ENCODE peak calls at places on chromosomes 1 and 21, in nine cellular contexts. R is ovary, Y is body of pancreas, V is spleen, B is right lobe of liver, Z is suprapubic skin, O is IMR-90, J is HCT116, P is A549. L is an unnamed sample.

GRCh38 chr1:77044133-77044849 is 174.9 kb downstream of the PIGK start:
- DNase-seq in V (no peak), Y (no peak), R (no peak), P (no peak), B (no peak), O (peak), Z (no peak), J (no peak), L (no peak)

GRCh38 chr1:214331827-214332423 is 51.0 kb downstream of the SMYD2 start:
- DNase-seq in R (peak), P (peak), V (no peak), O (peak), J (peak), Z (no peak), B (no peak), Y (peak), L (no peak)

GRCh38 chr1:168918860-168919741 is 187.4 kb upstream of the ATP1B1 start:
- DNase-seq in J (no peak), Z (no peak), R (no peak), B (no peak), Y (no peak), V (no peak), P (no peak), O (no peak), L (no peak)

GRCh38 chr1:96519851-96520281 is 201.7 kb upstream of the PTBP2 start:
- DNase-seq in O (no peak), R (no peak), B (no peak), V (no peak), Z (no peak), P (no peak), J (no peak), Y (no peak), L (no peak)

GRCh38 chr1:107483949-107484348 is 343.1 kb downstream of the NTNG1 start:
- DNase-seq in Z (no peak), V (no peak), O (no peak), J (no peak), R (no peak), B (no peak), Y (no peak), P (no peak), L (no peak)

GRCh38 chr1:21329209-21329844 is 39.1 kb upstream of the ECE1 start:
- DNase-seq in Z (no peak), R (no peak), O (no peak), V (no peak), P (no peak), J (peak), B (peak), Y (peak), L (no peak)

GRCh38 chr1:241068359-241068758 is 288.6 kb downstream of the RGS7 start:
- DNase-seq in O (no peak), P (no peak), Y (no peak), R (no peak), J (no peak), B (no peak), V (no peak), Z (no peak), L (no peak)

GRCh38 chr1:7755448-7755847 is 15.6 kb upstream of the VAMP3 start:
- DNase-seq in R (no peak), B (no peak), P (no peak), V (no peak), Y (no peak), J (no peak), Z (no peak), O (peak), L (no peak)

GRCh38 chr1:220775238-220775853 is 11.4 kb upstream of the MTARC1 start:
- DNase-seq in B (peak), Z (no peak), O (no peak), J (no peak), P (peak), Y (peak), V (no peak), R (no peak), L (no peak)

GRCh38 chr1:95021794-95022193 is 51.0 kb downstream of the ALG14 start:
- DNase-seq in O (peak), P (no peak), B (no peak), V (no peak), R (peak), Y (no peak), Z (no peak), J (no peak), L (no peak)

GRCh38 chr1:200901796-200902444 is 7.2 kb downstream of the INAVA start:
- DNase-seq in P (no peak), Y (no peak), O (no peak), J (no peak), B (no peak), V (peak), R (no peak), Z (no peak), L (no peak)

GRCh38 chr1:92816732-92817131 is 15.1 kb upstream of the RPL5 start:
- DNase-seq in Y (no peak), Z (no peak), J (no peak), V (no peak), B (no peak), R (no peak), O (no peak), P (no peak), L (no peak)

GRCh38 chr1:241163363-241163762 is 193.6 kb downstream of the RGS7 start:
- DNase-seq in R (no peak), B (no peak), P (no peak), Y (no peak), O (no peak), J (no peak), Z (no peak), V (no peak), L (no peak)

GRCh38 chr21:27423906-27424595 is 457.2 kb upstream of the ADAMTS5 start:
- DNase-seq in J (no peak), V (no peak), Y (no peak), O (peak), R (no peak), Z (no peak), P (no peak), B (no peak), L (no peak)

GRCh38 chr1:235093685-235094592 is 34.7 kb downstream of the TOMM20 start:
- DNase-seq in R (peak), O (peak), Y (peak), V (peak), B (peak), P (peak), Z (no peak), J (no peak), L (no peak)

GRCh38 chr1:9753121-9753531 is 70.6 kb downstream of the CLSTN1 start:
- DNase-seq in B (no peak), V (no peak), R (peak), O (peak), Y (no peak), Z (no peak), P (no peak), J (no peak), L (no peak)

GRCh38 chr1:64933296-64934070 is 32.9 kb downstream of the JAK1 start:
- DNase-seq in P (no peak), Y (no peak), O (peak), Z (peak), V (no peak), R (no peak), J (no peak), B (no peak), L (no peak)

GRCh38 chr1:151002611-151003010 is 4.1 kb downstream of the MINDY1 start:
- DNase-seq in V (no peak), O (no peak), Z (no peak), P (no peak), Y (no peak), R (no peak), J (no peak), B (no peak), L (no peak)

GRCh38 chr1:211630236-211631081 is 45.0 kb downstream of the NEK2 start:
- DNase-seq in O (no peak), Y (no peak), R (peak), V (peak), Z (no peak), B (no peak), J (no peak), P (no peak), L (no peak)

GRCh38 chr1:201020040-201020591 is 3.4 kb downstream of the KIF21B start:
- DNase-seq in B (no peak), R (no peak), V (peak), Y (no peak), O (no peak), J (no peak), P (no peak), Z (no peak), L (no peak)

GRCh38 chr1:116262207-116262994 is 110.6 kb upstream of the ATP1A1 start:
- DNase-seq in Z (no peak), R (no peak), J (no peak), Y (no peak), P (no peak), V (no peak), O (no peak), B (no peak), L (no peak)

GRCh38 chr1:84442256-84442655 is 36.8 kb upstream of the RPF1 start:
- DNase-seq in R (no peak), Z (no peak), J (peak), V (no peak), Y (no peak), P (peak), O (peak), B (no peak), L (no peak)

GRCh38 chr1:62799688-62800087 is 15.8 kb downstream of the ATG4C start:
- DNase-seq in V (no peak), B (no peak), J (no peak), R (no peak), Z (no peak), P (no peak), O (no peak), Y (no peak), L (no peak)
- H3K27ac ChIP-seq in V (peak), B (no peak), J (no peak), R (no peak), Z (no peak), P (no peak), O (no peak), Y (no peak), L (no peak)

GRCh38 chr21:42679319-42679981 is 26.0 kb downstream of the PDE9A start:
- DNase-seq in B (no peak), O (no peak), Z (no peak), V (peak), J (no peak), Y (no peak), R (no peak), P (no peak), L (no peak)
- TF ChIP-seq POLR2A in B (no peak), O (no peak), Z (no peak), V (no peak), J (no peak), Y (no peak), R (no peak), P (no peak), L (no peak)

GRCh38 chr1:11500881-11501280 is 21.9 kb downstream of the DISP3 start:
- DNase-seq in V (no peak), J (no peak), B (no peak), P (no peak), O (no peak), Z (no peak), Y (no peak), R (no peak), L (no peak)

GRCh38 chr1:11499825-11500331 is 20.9 kb downstream of the DISP3 start:
- DNase-seq in R (no peak), J (no peak), V (peak), Z (no peak), O (no peak), P (no peak), Y (no peak), B (no peak), L (no peak)

GRCh38 chr1:11501491-11501897 is 22.5 kb downstream of the DISP3 start:
- DNase-seq in B (no peak), V (peak), Z (no peak), R (no peak), Y (no peak), O (no peak), J (no peak), P (no peak), L (no peak)

GRCh38 chr1:11496551-11497080 is 17.7 kb downstream of the DISP3 start:
- DNase-seq in O (no peak), P (no peak), Z (no peak), R (no peak), J (no peak), Y (no peak), B (no peak), V (no peak), L (no peak)

GRCh38 chr1:11498956-11499824 is 20.2 kb downstream of the DISP3 start:
- DNase-seq in R (no peak), Z (no peak), B (no peak), V (no peak), P (no peak), J (no peak), Y (no peak), O (no peak), L (no peak)
- H3K27ac ChIP-seq in R (no peak), Z (no peak), B (no peak), V (no peak), P (no peak), J (no peak), Y (no peak), O (no peak), L (no peak)

DNA sequence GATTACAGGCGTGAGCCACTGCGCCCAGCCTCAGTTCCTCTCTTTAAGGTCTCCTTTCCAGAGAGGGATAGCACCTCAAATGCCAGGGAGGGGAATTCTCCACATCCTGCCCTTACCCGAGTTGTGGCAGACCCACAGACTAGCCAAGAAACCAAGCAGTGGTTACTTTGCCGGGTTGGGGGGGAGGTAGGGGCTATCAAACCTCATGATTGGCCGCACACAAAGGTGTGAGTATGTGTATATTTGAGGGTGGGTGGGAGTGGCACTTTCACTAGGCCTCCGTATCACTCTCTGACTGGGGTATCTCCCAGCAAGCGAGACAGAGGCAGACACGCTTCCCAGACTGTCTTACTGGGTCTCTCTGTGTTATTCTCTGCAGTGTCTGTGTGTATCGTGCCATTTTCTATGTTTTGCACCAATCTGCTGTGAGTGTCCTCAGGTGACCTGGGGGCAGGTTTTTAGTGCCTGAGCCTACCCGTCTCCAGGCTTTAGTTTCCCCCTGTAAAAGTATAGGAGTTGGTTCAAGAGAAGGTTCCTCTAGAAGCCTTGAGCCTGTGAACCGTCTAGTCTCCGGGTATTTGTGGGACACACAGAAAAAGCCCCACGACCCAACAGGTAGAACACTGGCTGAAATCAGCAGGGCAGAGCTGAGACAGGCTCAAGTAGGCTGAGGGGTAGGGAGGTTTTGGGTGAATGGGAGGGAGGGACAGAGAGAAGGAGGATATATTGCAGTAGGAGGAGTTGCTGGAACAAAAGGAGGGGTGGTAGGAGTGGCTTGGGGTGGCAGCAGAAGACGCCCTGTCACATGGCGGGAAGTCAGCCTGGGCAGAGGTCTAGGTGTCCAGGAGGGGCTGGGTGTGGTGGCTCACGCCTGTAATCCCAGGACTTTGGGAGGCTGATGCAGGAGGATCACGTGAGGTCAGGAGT is 10.3 kb downstream of the LMNA start:
- DNase-seq in Y (no peak), P (no peak), B (no peak), O (no peak), V (no peak), J (no peak), Z (peak), R (no peak), L (no peak)
- TF ChIP-seq POLR2A in Y (no peak), P (no peak), B (no peak), O (no peak), V (no peak), J (no peak), Z (peak), R (no peak), L (no peak)

GRCh38 chr1:91526496-91526895 is 25.8 kb downstream of the CDC7 start:
- DNase-seq in O (peak), B (no peak), Z (no peak), R (no peak), Y (no peak), J (no peak), V (no peak), P (no peak), L (no peak)

GRCh38 chr1:91527781-91528180 is 27.1 kb downstream of the CDC7 start:
- DNase-seq in Z (no peak), P (no peak), R (no peak), B (no peak), J (no peak), V (no peak), O (no peak), Y (no peak), L (no peak)

GRCh38 chr1:91520940-91521507 is 20.4 kb downstream of the CDC7 start:
- DNase-seq in R (no peak), Z (no peak), B (no peak), J (no peak), V (no peak), O (no peak), Y (no peak), P (no peak), L (no peak)

GRCh38 chr1:91523462-91523861 is 22.8 kb downstream of the CDC7 start:
- DNase-seq in Z (no peak), O (peak), V (no peak), B (no peak), Y (no peak), P (no peak), R (no peak), J (no peak), L (no peak)
- H3K27ac ChIP-seq in Z (no peak), O (no peak), V (peak), B (no peak), Y (no peak), P (no peak), R (no peak), J (no peak), L (no peak)

DNA sequence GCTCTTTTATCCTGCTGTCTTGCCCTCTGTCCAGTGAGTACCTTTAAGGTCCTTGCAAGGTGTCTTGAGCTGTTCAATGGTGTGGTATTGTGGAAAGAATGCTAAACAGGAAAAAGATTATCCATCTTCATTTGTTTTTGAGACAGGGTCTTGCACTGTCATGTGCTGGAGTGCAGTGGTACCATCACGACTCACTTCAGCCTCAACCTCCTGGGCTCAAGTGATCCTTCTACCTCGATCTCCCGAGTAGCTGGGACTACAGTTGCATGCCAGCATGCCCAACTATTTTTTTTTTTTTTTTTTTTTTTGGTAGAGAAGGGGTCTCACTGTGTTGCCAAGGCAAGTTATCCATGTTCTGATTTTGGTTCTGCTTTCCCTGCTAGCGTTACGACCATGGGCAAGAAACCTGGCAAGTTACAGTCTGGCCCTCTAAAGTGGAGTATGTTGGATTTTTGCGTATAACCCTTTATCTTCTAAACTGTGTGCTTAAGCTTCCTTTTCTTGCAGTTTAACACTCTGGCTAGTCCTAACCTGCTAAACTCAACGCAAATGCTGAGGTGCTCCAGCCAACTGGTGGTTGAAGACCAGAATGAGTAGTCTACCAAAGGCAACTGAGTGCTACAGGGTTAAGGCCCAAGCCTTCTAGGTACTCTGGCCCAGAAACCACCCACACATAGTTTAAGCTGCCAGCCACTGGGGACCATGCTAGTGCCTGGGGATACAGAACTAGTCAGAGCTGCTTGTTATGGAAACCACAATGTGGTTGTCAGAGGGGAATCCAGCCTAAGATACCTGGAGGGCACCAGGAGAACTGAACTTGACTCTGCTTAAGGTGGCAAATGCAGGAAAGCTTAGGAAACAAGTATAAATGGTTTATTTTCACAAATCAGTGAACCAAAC is 7.9 kb downstream of the RPL11 start:
- DNase-seq in Z (no peak), Y (no peak), R (no peak), B (no peak), P (no peak), O (no peak), J (no peak), V (no peak), L (no peak)
- TF ChIP-seq POLR2A in Z (no peak), Y (no peak), R (no peak), B (no peak), P (no peak), O (no peak), J (no peak), V (no peak), L (no peak)

GRCh38 chr1:19435181-19435580 is 50.2 kb downstream of the CAPZB start:
- DNase-seq in J (no peak), V (no peak), R (no peak), O (peak), Z (no peak), B (no peak), Y (no peak), P (no peak), L (no peak)

GRCh38 chr1:19433610-19433999 is 51.7 kb downstream of the CAPZB start:
- DNase-seq in O (peak), B (no peak), P (no peak), Z (no peak), J (no peak), Y (no peak), V (no peak), R (no peak), L (no peak)

GRCh38 chr1:19435851-19436465 is 49.4 kb downstream of the CAPZB start:
- DNase-seq in P (no peak), R (no peak), Z (no peak), O (peak), V (no peak), Y (no peak), B (no peak), J (no peak), L (no peak)

GRCh38 chr1:19430121-19431068 is 54.9 kb downstream of the CAPZB start:
- DNase-seq in Z (peak), Y (no peak), B (no peak), O (peak), V (no peak), P (peak), J (peak), R (no peak), L (no peak)

DNA sequence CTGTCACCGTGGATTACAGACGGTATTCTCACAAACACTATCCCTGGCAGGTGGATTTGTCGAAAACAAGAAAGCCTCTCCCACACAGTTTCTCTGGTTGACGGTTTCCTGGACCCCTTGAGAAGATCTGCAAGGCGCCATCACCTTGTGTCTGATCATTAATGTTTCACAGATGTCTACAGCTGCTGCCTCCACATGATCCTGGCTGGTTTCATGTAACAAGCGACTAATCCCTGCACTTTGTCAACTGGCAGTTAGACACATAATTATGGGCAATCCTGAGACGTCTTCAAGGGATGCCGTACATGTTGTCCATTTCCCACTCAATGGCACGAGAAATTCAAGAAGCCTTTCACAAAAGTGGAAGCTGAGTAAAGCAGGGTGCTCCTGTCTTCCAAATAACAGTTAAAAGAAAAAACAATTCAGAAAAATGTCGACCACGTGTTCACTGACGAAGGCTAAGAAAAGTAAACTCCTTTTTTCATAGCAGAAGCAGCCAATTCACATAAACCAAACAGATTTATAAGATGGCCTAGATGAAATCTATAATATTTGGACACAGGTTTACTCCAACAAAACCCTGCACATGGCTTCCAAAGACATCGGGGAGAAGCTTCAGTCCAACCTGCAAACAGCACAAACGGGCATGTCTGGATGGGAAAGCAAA is 52.3 kb downstream of the CAPZB start:
- DNase-seq in Y (no peak), P (no peak), B (no peak), Z (no peak), J (no peak), V (no peak), O (peak), R (no peak), L (no peak)
- H3K27ac ChIP-seq in Y (no peak), P (no peak), B (no peak), Z (peak), J (no peak), V (no peak), O (peak), R (peak), L (peak)

L was measured in vagina.